ENCODE peak calls at places on chromosomes 11 and 22, in five cellular contexts. X is EL; C is stimulated activated CD8-positive, alpha-beta memory T cell treated with anti-CD3 and anti-CD28 coated beads, Interleukin-12 subunit alpha, Interleukin-12 subunit beta, amount 100 ng/mL, for 4 hours; B is A549; I is uterus. V is an unnamed sample.

GRCh38 chr11:45756384-45757010 is 48.5 kb upstream of the SLC35C1 start:
- DNase-seq in X (no peak), C (no peak), B (no peak), I (no peak), V (no peak)

GRCh38 chr11:75505966-75506692 is 19.6 kb downstream of the GDPD5 start:
- DNase-seq in X (no peak), C (no peak), B (no peak), I (peak; percentile 52), V (no peak)

GRCh38 chr11:119702261-119702591 is 26.8 kb downstream of the NECTIN1 start:
- DNase-seq in X (peak; percentile 52), C (no peak), B (no peak), I (no peak), V (no peak)

GRCh38 chr11:111355956-111356659 is 23.0 kb downstream of the POU2AF1 start:
- DNase-seq in X (no peak), C (no peak), B (no peak), I (no peak), V (no peak)

GRCh38 chr11:34197256-34197655 is 91.8 kb downstream of the NAT10 start:
- DNase-seq in X (no peak), C (no peak), B (no peak), I (no peak), V (no peak)

GRCh38 chr11:288328-289144 is at the start of gene PGGHG:
- DNase-seq in X (peak; percentile 58), C (no peak), B (no peak), I (peak; percentile 51), V (no peak)

GRCh38 chr22:45376703-45377102 is 36.7 kb downstream of the SMC1B start:
- DNase-seq in X (no peak), C (no peak), B (no peak), I (peak; percentile 63), V (no peak)

GRCh38 chr11:64970731-64971151 is 1.2 kb downstream of the MAJIN start:
- DNase-seq in X (no peak), C (no peak), B (peak; percentile 53), I (no peak), V (no peak)

GRCh38 chr22:35418088-35418487 is 18.1 kb downstream of the MCM5 start:
- DNase-seq in X (peak; percentile 37), C (no peak), B (no peak), I (no peak), V (no peak)

GRCh38 chr11:9535189-9535781 is 38.2 kb upstream of the WEE1 start:
- DNase-seq in X (peak; percentile 81), C (peak; percentile 47), B (peak; percentile 71), I (peak; percentile 56), V (peak; percentile 48)

GRCh38 chr11:45076761-45077160 is 69.7 kb upstream of the PRDM11 start:
- DNase-seq in X (peak; percentile 23), C (no peak), B (no peak), I (no peak), V (no peak)

GRCh38 chr11:75667268-75667830 is 1.5 kb downstream of the MAP6 start:
- DNase-seq in X (peak; percentile 37), C (no peak), B (peak; percentile 60), I (no peak), V (no peak)

GRCh38 chr11:57744386-57744785 is 3.1 kb downstream of the SELENOH start:
- DNase-seq in X (no peak), C (no peak), B (no peak), I (no peak), V (no peak)

GRCh38 chr11:66676931-66677598 is 622 bp downstream of the RBM4B start:
- DNase-seq in X (no peak), C (no peak), B (no peak), I (no peak), V (no peak)

GRCh38 chr11:36510567-36511020 is 522 bp upstream of the TRAF6 start:
- DNase-seq in X (peak; percentile 52), C (no peak), B (no peak), I (peak; percentile 16), V (no peak)

GRCh38 chr22:29375436-29376076 is 12.8 kb downstream of the AP1B1 start:
- DNase-seq in X (no peak), C (no peak), B (no peak), I (no peak), V (no peak)

GRCh38 chr22:23180893-23181762 is 819 bp downstream of the BCR start:
- DNase-seq in X (no peak), C (no peak), B (peak; percentile 26), I (no peak), V (no peak)

GRCh38 chr11:123381149-123381548 is 48.9 kb upstream of the GRAMD1B start:
- DNase-seq in X (no peak), C (no peak), B (no peak), I (no peak), V (no peak)

GRCh38 chr11:75315439-75315805 is 36.0 kb downstream of the ARRB1 start:
- DNase-seq in X (no peak), C (no peak), B (no peak), I (no peak), V (no peak)

GRCh38 chr22:46390652-46391301 is 55.3 kb downstream of the TRMU start:
- DNase-seq in X (peak; percentile 67), C (no peak), B (no peak), I (no peak), V (peak; percentile 71)

GRCh38 chr11:2158291-2158737 is 2.7 kb downstream of the INS start:
- DNase-seq in X (no peak), C (no peak), B (no peak), I (no peak), V (no peak)

GRCh38 chr11:29432719-29433325 is 584.0 kb downstream of the KCNA4 start:
- DNase-seq in X (peak; percentile 28), C (no peak), B (peak; percentile 11), I (no peak), V (peak; percentile 0)

GRCh38 chr22:50236731-50237409 is 8.0 kb downstream of the TUBGCP6 start:
- DNase-seq in X (no peak), C (no peak), B (peak; percentile 36), I (no peak), V (peak; percentile 33)

GRCh38 chr11:130103296-130103814 is 33.7 kb downstream of the APLP2 start:
- DNase-seq in X (peak; percentile 98), C (no peak), B (no peak), I (no peak), V (no peak)

GRCh38 chr11:95279921-95280861 is 49.2 kb upstream of the SESN3 start:
- DNase-seq in X (no peak), C (no peak), B (no peak), I (no peak), V (no peak)

GRCh38 chr22:31586137-31586920 is 75.7 kb downstream of the PISD start:
- DNase-seq in X (peak; percentile 54), C (no peak), B (no peak), I (no peak), V (no peak)

GRCh38 chr22:45125198-45125597 is 38.5 kb upstream of the NUP50 start:
- DNase-seq in X (peak; percentile 48), C (no peak), B (no peak), I (no peak), V (no peak)

GRCh38 chr11:118046051-118046963 is 30.6 kb upstream of the TMPRSS4 start:
- DNase-seq in X (no peak), C (no peak), B (no peak), I (no peak), V (no peak)

GRCh38 chr11:124717421-124717785 is 22.3 kb upstream of the NRGN start:
- DNase-seq in X (peak; percentile 25), C (no peak), B (no peak), I (no peak), V (no peak)

GRCh38 chr22:35648066-35649025 is at the start of gene APOL6:
- DNase-seq in X (peak; percentile 82), C (peak; percentile 40), B (peak; percentile 23), I (peak; percentile 56), V (peak; percentile 6)

GRCh38 chr11:131099746-131100145 is 183.5 kb upstream of the SNX19 start:
- DNase-seq in X (no peak), C (no peak), B (no peak), I (no peak), V (no peak)

GRCh38 chr22:37021710-37022482 is 2.4 kb downstream of the MPST start:
- DNase-seq in X (peak; percentile 47), C (peak; percentile 19), B (peak; percentile 55), I (no peak), V (no peak)

GRCh38 chr11:26134481-26135355 is 197.2 kb upstream of the ANO3 start:
- DNase-seq in X (no peak), C (no peak), B (peak; percentile 14), I (no peak), V (no peak)

GRCh38 chr11:132278801-132279574 is 908.6 kb downstream of the NTM start:
- DNase-seq in X (peak; percentile 46), C (no peak), B (peak; percentile 0), I (no peak), V (no peak)

GRCh38 chr11:11946180-11946579 is 62.2 kb downstream of the DKK3 start:
- DNase-seq in X (peak; percentile 77), C (no peak), B (no peak), I (no peak), V (no peak)

GRCh38 chr11:130131957-130132850 is 27.4 kb upstream of the ST14 start:
- DNase-seq in X (peak; percentile 62), C (no peak), B (peak; percentile 61), I (peak; percentile 59), V (peak; percentile 22)

V was measured in NCI-H1694 treated with DMSO at 0.1 percent for 48 hours.